ENCODE peak calls at places on chromosomes 7 and 10, in seven cellular contexts. J is activated CD4-positive, alpha-beta T cell treated with anti-CD3 and anti-CD28 coated beads, Interleukin-2, amount 50 U/mL, for 24 hours; W is NCI-H2081; Z is heart right ventricle; A is progenitor cell of endocrine pancreas; Q is NAMALWA; M is activated naive CD8-positive, alpha-beta T cell treated with anti-CD3 and anti-CD28 coated beads, Interleukin-2, amount 50 U/mL, for 24 hours. C is an unnamed sample.

GRCh38 chr10:99964791-99965190 is 45.0 kb downstream of the DNMBP start:
- DNase-seq in A (no peak), M (no peak), Q (no peak), J (no peak), Z (no peak), W (no peak), C (no peak)

GRCh38 chr7:22675436-22675835 is 51.6 kb upstream of the IL6 start:
- DNase-seq in W (no peak), Q (no peak), M (no peak), Z (peak), J (no peak), A (no peak), C (no peak)

GRCh38 chr10:110392860-110393732 is 88.4 kb upstream of the SMNDC1 start:
- DNase-seq in Z (no peak), W (no peak), A (no peak), Q (no peak), J (no peak), M (no peak), C (no peak)

GRCh38 chr7:158991824-158992621 is 135.7 kb downstream of the DYNC2I1 start:
- DNase-seq in M (no peak), Z (no peak), W (no peak), J (no peak), A (no peak), Q (no peak), C (no peak)

GRCh38 chr7:74656421-74656910 is 1.1 kb upstream of the GTF2I start:
- DNase-seq in Q (peak), A (no peak), J (no peak), M (peak), W (peak), Z (peak), C (peak)

GRCh38 chr7:130333832-130334231 is 10.8 kb upstream of the CPA5 start:
- DNase-seq in Q (no peak), Z (no peak), W (no peak), A (no peak), M (no peak), J (no peak), C (no peak)

GRCh38 chr7:28144266-28144665 is 36.3 kb downstream of the JAZF1 start:
- DNase-seq in Z (no peak), W (peak), M (no peak), A (no peak), J (no peak), Q (peak), C (no peak)

GRCh38 chr7:73840715-73841379 is 1.5 kb downstream of the METTL27 start:
- DNase-seq in J (no peak), M (no peak), Q (no peak), Z (no peak), A (no peak), W (no peak), C (no peak)

GRCh38 chr7:70349819-70350218 is 751.5 kb downstream of the AUTS2 start:
- DNase-seq in W (no peak), Z (no peak), M (no peak), Q (no peak), A (no peak), J (no peak), C (no peak)

GRCh38 chr7:102156867-102157266 is 129.8 kb upstream of the SH2B2 start:
- DNase-seq in W (no peak), Z (no peak), J (no peak), A (no peak), Q (no peak), M (no peak), C (no peak)

GRCh38 chr10:47278152-47278473 is 21.9 kb upstream of the GDF10 start:
- DNase-seq in Z (no peak), M (no peak), A (no peak), W (no peak), J (no peak), Q (no peak), C (no peak)

GRCh38 chr10:125661942-125662515 is 20.9 kb downstream of the TEX36 start:
- DNase-seq in W (no peak), M (no peak), Z (no peak), A (no peak), J (no peak), Q (no peak), C (no peak)